ENCODE peak calls at places on chromosomes 5 and 9, in ten cellular contexts. M, B, N, J, L, X, D, O, A and U are unnamed samples.
A peak's percentile ranks its signal among the peaks of the same experiment; 100 is the strongest.

GRCh38 chr9:137204731-137205125 is 720 bp downstream of the TMEM203 start:
- DNase-seq in M (no peak), B (no peak), N (no peak), J (no peak), L (no peak), X (no peak), D (no peak), O (no peak), A (no peak), U (no peak)

GRCh38 chr5:134455466-134455865 is 43.8 kb upstream of the CDKN2AIPNL start:
- DNase-seq in M (no peak), B (no peak), N (no peak), J (no peak), L (no peak), X (no peak), D (peak; percentile 6), O (no peak), A (peak; percentile 12), U (no peak)

GRCh38 chr9:136953771-136954269 is 1.7 kb downstream of the LCN12 start:
- DNase-seq in M (no peak), B (no peak), N (peak; percentile 19), J (no peak), L (no peak), X (no peak), D (no peak), O (no peak), A (no peak), U (no peak)

GRCh38 chr9:131661954-131662621 is 77.8 kb downstream of the RAPGEF1 start:
- DNase-seq in M (peak; percentile 54), B (no peak), N (no peak), J (no peak), L (no peak), X (no peak), D (no peak), O (peak; percentile 62), A (no peak), U (no peak)

GRCh38 chr5:110757118-110757729 is 18.4 kb downstream of the SLC25A46 start:
- DNase-seq in M (no peak), B (no peak), N (no peak), J (peak; percentile 45), L (no peak), X (peak; percentile 80), D (no peak), O (no peak), A (no peak), U (peak; percentile 49)

GRCh38 chr9:92686954-92687353 is 17.0 kb upstream of the IPPK start:
- DNase-seq in M (no peak), B (no peak), N (no peak), J (no peak), L (no peak), X (no peak), D (no peak), O (no peak), A (no peak), U (no peak)

GRCh38 chr5:159133041-159133741 is 33.5 kb upstream of the EBF1 start:
- DNase-seq in M (no peak), B (no peak), N (no peak), J (peak; percentile 26), L (no peak), X (peak; percentile 87), D (no peak), O (no peak), A (no peak), U (peak; percentile 84)

GRCh38 chr9:96719538-96720315 is 58.2 kb downstream of the ZNF510 start:
- DNase-seq in M (no peak), B (no peak), N (peak; percentile 38), J (no peak), L (peak; percentile 43), X (no peak), D (no peak), O (no peak), A (no peak), U (no peak)

GRCh38 chr5:43020294-43020711 is 19.8 kb downstream of the ANXA2R start:
- DNase-seq in M (no peak), B (no peak), N (no peak), J (no peak), L (no peak), X (no peak), D (no peak), O (no peak), A (no peak), U (peak; percentile 47)

GRCh38 chr9:93061260-93061751 is 2.8 kb downstream of the SUSD3 start:
- DNase-seq in M (no peak), B (no peak), N (peak; percentile 19), J (no peak), L (no peak), X (no peak), D (no peak), O (no peak), A (no peak), U (no peak)

GRCh38 chr9:130138791-130139190 is 33.4 kb upstream of the NCS1 start:
- DNase-seq in M (no peak), B (peak; percentile 70), N (peak; percentile 57), J (peak; percentile 60), L (no peak), X (peak; percentile 96), D (no peak), O (no peak), A (no peak), U (peak; percentile 69)

GRCh38 chr9:124011460-124012301 is at the start of gene LHX2:
- DNase-seq in M (no peak), B (peak; percentile 69), N (peak; percentile 82), J (peak; percentile 9), L (peak; percentile 37), X (peak; percentile 58), D (no peak), O (no peak), A (peak; percentile 96), U (peak; percentile 80)

GRCh38 chr5:69091771-69092170 is 2.0 kb upstream of the SLC30A5 start:
- DNase-seq in M (no peak), B (no peak), N (no peak), J (no peak), L (no peak), X (no peak), D (no peak), O (no peak), A (no peak), U (no peak)

GRCh38 chr9:93968451-93969327 is 13.5 kb upstream of the BARX1 start:
- DNase-seq in M (no peak), B (no peak), N (no peak), J (no peak), L (no peak), X (peak; percentile 16), D (peak; percentile 66), O (no peak), A (peak; percentile 55), U (peak; percentile 43)

GRCh38 chr5:170623576-170624181 is 119.9 kb downstream of the KCNIP1 start:
- DNase-seq in M (no peak), B (no peak), N (peak; percentile 50), J (no peak), L (peak; percentile 35), X (peak; percentile 60), D (peak; percentile 71), O (no peak), A (peak; percentile 89), U (peak; percentile 66)

GRCh38 chr5:1537166-1538154 is 13.7 kb upstream of the LPCAT1 start:
- DNase-seq in M (no peak), B (peak; percentile 14), N (no peak), J (no peak), L (no peak), X (no peak), D (peak; percentile 36), O (no peak), A (no peak), U (no peak)

GRCh38 chr9:81529556-81530193 is 159.7 kb downstream of the TLE1 start:
- DNase-seq in M (no peak), B (no peak), N (no peak), J (no peak), L (peak; percentile 60), X (peak; percentile 51), D (no peak), O (no peak), A (no peak), U (peak; percentile 55)

GRCh38 chr5:113061851-113062631 is 85.4 kb downstream of the DCP2 start:
- DNase-seq in M (no peak), B (no peak), N (no peak), J (no peak), L (no peak), X (peak; percentile 64), D (no peak), O (no peak), A (no peak), U (no peak)

GRCh38 chr9:35267716-35268115 is 105.9 kb downstream of the UNC13B start:
- DNase-seq in M (no peak), B (no peak), N (no peak), J (no peak), L (no peak), X (no peak), D (no peak), O (no peak), A (no peak), U (no peak)

GRCh38 chr5:33423018-33423630 is 17.6 kb upstream of the TARS1 start:
- DNase-seq in M (no peak), B (no peak), N (no peak), J (peak; percentile 31), L (no peak), X (peak; percentile 78), D (no peak), O (no peak), A (no peak), U (peak; percentile 16)

GRCh38 chr9:89606567-89607311 is 1.9 kb downstream of the GADD45G start:
- DNase-seq in M (no peak), B (peak; percentile 72), N (peak; percentile 47), J (no peak), L (peak; percentile 78), X (peak; percentile 7), D (peak; percentile 81), O (no peak), A (no peak), U (peak; percentile 23)

GRCh38 chr5:137142371-137143243 is 356.5 kb downstream of the SPOCK1 start:
- DNase-seq in M (no peak), B (peak; percentile 50), N (peak; percentile 72), J (no peak), L (no peak), X (peak; percentile 84), D (no peak), O (no peak), A (no peak), U (peak; percentile 52)

GRCh38 chr5:143629871-143630658 is 181.9 kb upstream of the HMHB1 start:
- DNase-seq in M (no peak), B (no peak), N (no peak), J (no peak), L (no peak), X (peak; percentile 48), D (no peak), O (no peak), A (no peak), U (peak; percentile 68)

GRCh38 chr9:9614607-9615006 is 998.2 kb downstream of the PTPRD start:
- DNase-seq in M (no peak), B (no peak), N (no peak), J (no peak), L (no peak), X (no peak), D (no peak), O (no peak), A (no peak), U (no peak)

GRCh38 chr9:124632077-124632621 is 125.0 kb upstream of the NR5A1 start:
- DNase-seq in M (no peak), B (no peak), N (no peak), J (no peak), L (no peak), X (peak; percentile 65), D (no peak), O (no peak), A (no peak), U (no peak)

GRCh38 chr9:136095495-136096058 is 488 bp upstream of the NACC2 start:
- DNase-seq in M (no peak), B (no peak), N (peak; percentile 77), J (no peak), L (peak; percentile 45), X (no peak), D (no peak), O (no peak), A (no peak), U (no peak)

GRCh38 chr5:9059920-9060691 is 485.8 kb downstream of the SEMA5A start:
- DNase-seq in M (no peak), B (no peak), N (peak; percentile 38), J (no peak), L (no peak), X (peak; percentile 100), D (no peak), O (no peak), A (no peak), U (peak; percentile 78)

GRCh38 chr9:132216861-132217655 is 55.2 kb downstream of the NTNG2 start:
- DNase-seq in M (no peak), B (no peak), N (no peak), J (no peak), L (no peak), X (no peak), D (no peak), O (no peak), A (no peak), U (no peak)